ENCODE peak calls at places on chromosome 10, in six cellular contexts. J is MG63; N is naive thymus-derived CD4-positive, alpha-beta T cell; V is neural progenitor cell; T is brain microvascular endothelial cell; M is colonic mucosa. H is an unnamed sample. For H3K27me3, the result is how much of the 10 kb centered on the place peaks cover.

GRCh38 chr10:30813872-30814471 is 184.4 kb upstream of the LYZL2 start:
- DNase-seq in J (peak), N (no peak), V (no peak), T (peak), M (no peak), H (no peak)

GRCh38 chr10:97454330-97455036 is 8.5 kb downstream of the ZDHHC16 start:
- DNase-seq in J (no peak), N (no peak), V (no peak), T (no peak), M (no peak), H (no peak)

GRCh38 chr10:119412244-119412750 is 130.2 kb downstream of the RGS10 start:
- DNase-seq in J (no peak), N (no peak), V (no peak), T (no peak), M (peak), H (no peak)

GRCh38 chr10:48804740-48805182 is 120.1 kb downstream of the WDFY4 start:
- DNase-seq in J (no peak), N (peak), V (no peak), T (no peak), M (no peak), H (peak)

GRCh38 chr10:72088879-72089585 is 681 bp upstream of the SPOCK2 start:
- DNase-seq in J (no peak), N (peak), V (peak), T (no peak), M (no peak), H (no peak)

GRCh38 chr10:21030096-21030495 is 133.0 kb upstream of the NEBL start:
- DNase-seq in J (peak), N (no peak), V (no peak), T (peak), M (no peak), H (no peak)

GRCh38 chr10:31404640-31405039 is 85.6 kb downstream of the ZEB1 start:
- DNase-seq in J (no peak), N (no peak), V (no peak), T (peak), M (no peak), H (no peak)

GRCh38 chr10:125162181-125162906 is 2.0 kb upstream of the CTBP2 start:
- DNase-seq in J (no peak), N (no peak), V (peak), T (no peak), M (peak), H (no peak)

GRCh38 chr10:62182171-62182570 is 86.5 kb downstream of the RTKN2 start:
- DNase-seq in J (no peak), N (no peak), V (no peak), T (no peak), M (no peak), H (no peak)

GRCh38 chr10:132207536-132208488 is 21.1 kb downstream of the DPYSL4 start:
- DNase-seq in J (no peak), N (peak), V (no peak), T (no peak), M (no peak), H (no peak)

GRCh38 chr10:13904053-13904452 is 317.3 kb downstream of the PRPF18 start:
- DNase-seq in J (no peak), N (no peak), V (no peak), T (no peak), M (no peak), H (no peak)

GRCh38 chr10:75441196-75441595 is 9.8 kb downstream of the LRMDA start:
- DNase-seq in J (no peak), N (no peak), V (no peak), T (no peak), M (no peak), H (no peak)

GRCh38 chr10:129033790-129034272 is 433.2 kb upstream of the MGMT start:
- DNase-seq in J (no peak), N (no peak), V (peak), T (no peak), M (no peak), H (no peak)

GRCh38 chr10:15316877-15317464 is 54.1 kb downstream of the FAM171A1 start:
- DNase-seq in J (no peak), N (no peak), V (no peak), T (no peak), M (no peak), H (no peak)

GRCh38 chr10:35208536-35208935 is 81.9 kb downstream of the CREM start:
- DNase-seq in J (no peak), N (no peak), V (no peak), T (no peak), M (no peak), H (peak)

GRCh38 chr10:124916098-124916584 is 25.8 kb upstream of the ZRANB1 start:
- DNase-seq in J (no peak), N (no peak), V (no peak), T (no peak), M (no peak), H (no peak)

GRCh38 chr10:108911814-108912541 is 1011.3 kb downstream of the XPNPEP1 start:
- DNase-seq in J (peak), N (no peak), V (peak), T (no peak), M (peak), H (no peak)

GRCh38 chr10:34018129-34018528 is 683.7 kb upstream of the NRP1 start:
- DNase-seq in J (peak), N (no peak), V (no peak), T (peak), M (no peak), H (peak)

GRCh38 chr10:98673156-98673765 is 226.5 kb upstream of the HPS1 start:
- DNase-seq in J (no peak), N (no peak), V (no peak), T (no peak), M (no peak), H (no peak)

GRCh38 chr10:108392286-108392685 is 1227.8 kb upstream of the SORCS1 start:
- DNase-seq in J (no peak), N (no peak), V (no peak), T (no peak), M (no peak), H (no peak)

GRCh38 chr10:71868192-71868697 is 17.2 kb upstream of the PSAP start:
- DNase-seq in J (peak), N (no peak), V (no peak), T (peak), M (peak), H (no peak)

GRCh38 chr10:129641982-129642381 is 174.9 kb downstream of the MGMT start:
- DNase-seq in J (no peak), N (no peak), V (no peak), T (no peak), M (no peak), H (no peak)

GRCh38 chr10:132938472-132939329 is 3.7 kb downstream of the CFAP46 start:
- DNase-seq in J (no peak), N (no peak), V (peak), T (peak), M (no peak), H (no peak)

GRCh38 chr10:101562231-101562630 is 25.8 kb downstream of the POLL start:
- DNase-seq in J (no peak), N (no peak), V (no peak), T (no peak), M (no peak), H (no peak)

GRCh38 chr10:101565370-101565900 is 22.6 kb downstream of the POLL start:
- DNase-seq in J (no peak), N (no peak), V (no peak), T (no peak), M (peak), H (no peak)

GRCh38 chr10:101564490-101564991 is 23.5 kb downstream of the POLL start:
- DNase-seq in J (no peak), N (no peak), V (no peak), T (no peak), M (peak), H (no peak)

GRCh38 chr10:101563007-101563406 is 25.1 kb downstream of the POLL start:
- DNase-seq in J (no peak), N (no peak), V (no peak), T (no peak), M (peak), H (no peak)

GRCh38 chr10:101563497-101564040 is 24.5 kb downstream of the POLL start:
- DNase-seq in J (no peak), N (no peak), V (no peak), T (no peak), M (peak), H (no peak)
- H3K27me3 ChIP-seq in J (under half), N (under half), V (under half), T (under half), M (under half), H (under half)

GRCh38 chr10:45380903-45381610 is 7.0 kb downstream of the ALOX5 start:
- DNase-seq in J (no peak), N (no peak), V (no peak), T (no peak), M (no peak), H (no peak)
- H3K4me3 ChIP-seq in J (no peak), N (no peak), V (no peak), T (no peak), M (no peak), H (no peak)

DNA sequence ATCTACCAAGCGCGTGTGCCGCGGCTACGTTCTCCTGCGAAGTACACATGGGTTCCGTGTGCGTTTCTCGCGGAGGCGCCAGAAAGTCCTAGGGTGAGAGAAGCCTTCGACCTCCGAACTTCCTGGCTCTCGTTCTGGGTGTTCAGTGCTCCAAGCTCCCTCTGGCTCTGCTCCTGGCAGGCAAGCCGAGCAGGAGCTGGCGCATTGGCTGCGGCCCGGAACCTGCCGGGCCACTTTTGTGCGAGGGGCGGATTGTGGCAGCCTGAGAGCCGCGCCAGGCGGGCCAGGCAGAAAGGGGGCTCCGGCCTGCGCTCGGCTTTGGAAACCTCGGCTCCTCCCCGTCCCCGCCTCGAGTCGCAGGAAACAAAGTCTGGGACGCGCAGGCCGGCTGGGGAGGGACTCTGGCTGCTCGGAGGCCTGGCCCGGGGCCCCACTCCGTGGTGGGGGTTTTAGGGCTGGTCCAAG is 9.6 kb downstream of the EMX2 start:
- DNase-seq in J (no peak), N (no peak), V (peak), T (no peak), M (no peak), H (no peak)
- H3K27me3 ChIP-seq in J (under half), N (under half), V (half or more), T (half or more), M (half or more), H (under half)

GRCh38 chr10:42769173-42769572 is 13.4 kb upstream of the BMS1 start:
- DNase-seq in J (no peak), N (no peak), V (no peak), T (no peak), M (no peak), H (no peak)

GRCh38 chr10:42767906-42768305 is 14.7 kb upstream of the BMS1 start:
- DNase-seq in J (no peak), N (no peak), V (no peak), T (no peak), M (no peak), H (no peak)

GRCh38 chr10:42768581-42769152 is 13.9 kb upstream of the BMS1 start:
- DNase-seq in J (no peak), N (no peak), V (no peak), T (no peak), M (no peak), H (no peak)

GRCh38 chr10:42769653-42770052 is 12.9 kb upstream of the BMS1 start:
- DNase-seq in J (peak), N (no peak), V (no peak), T (no peak), M (peak), H (no peak)
- H3K4me3 ChIP-seq in J (no peak), N (no peak), V (no peak), T (no peak), M (peak), H (no peak)

GRCh38 chr10:7040681-7041080 is 370.2 kb downstream of the SFMBT2 start:
- DNase-seq in J (no peak), N (no peak), V (no peak), T (no peak), M (no peak), H (no peak)

GRCh38 chr10:7046615-7047014 is 364.2 kb downstream of the SFMBT2 start:
- DNase-seq in J (no peak), N (no peak), V (no peak), T (no peak), M (no peak), H (peak)

GRCh38 chr10:7039859-7040258 is 371.0 kb downstream of the SFMBT2 start:
- DNase-seq in J (no peak), N (no peak), V (no peak), T (no peak), M (no peak), H (no peak)

GRCh38 chr10:7045891-7046599 is 364.8 kb downstream of the SFMBT2 start:
- DNase-seq in J (no peak), N (no peak), V (no peak), T (no peak), M (no peak), H (peak)

GRCh38 chr10:7043051-7043653 is 367.7 kb downstream of the SFMBT2 start:
- DNase-seq in J (no peak), N (no peak), V (no peak), T (no peak), M (no peak), H (no peak)
- H3K27me3 ChIP-seq in J (under half), N (under half), V (under half), T (under half), M (under half), H (under half)